ENCODE peak calls at places on chromosomes 3 and 15, in six cellular contexts. C, D, V, Z, R and W are unnamed samples.

GRCh38 chr3:127454968-127455367 is 135.6 kb downstream of the TPRA1 start:
- DNase-seq in D (no peak), Z (no peak), C (no peak), R (no peak), V (peak), W (no peak)

GRCh38 chr3:127652246-127652995 is 20.3 kb upstream of the ABTB1 start:
- DNase-seq in R (no peak), V (peak), D (peak), C (peak), Z (peak), W (no peak)

GRCh38 chr3:71111784-71112440 is 471.6 kb downstream of the FOXP1 start:
- DNase-seq in R (no peak), C (peak), V (no peak), Z (no peak), D (peak), W (no peak)

GRCh38 chr3:18288243-18288642 is 136.9 kb downstream of the SATB1 start:
- DNase-seq in Z (no peak), R (no peak), V (no peak), D (no peak), C (no peak), W (no peak)

GRCh38 chr15:40793216-40793989 is 13.5 kb upstream of the ZFYVE19 start:
- DNase-seq in R (no peak), V (no peak), Z (no peak), C (peak), D (peak), W (peak)

GRCh38 chr3:141335531-141336042 is 32.7 kb upstream of the ZBTB38 start:
- DNase-seq in Z (no peak), R (no peak), C (peak), V (no peak), D (no peak), W (no peak)

GRCh38 chr15:79166311-79166955 is 75.9 kb upstream of the RASGRF1 start:
- DNase-seq in R (no peak), C (no peak), D (no peak), V (no peak), Z (no peak), W (no peak)

GRCh38 chr15:31727612-31728011 is 302.7 kb upstream of the CHRNA7 start:
- DNase-seq in Z (no peak), V (no peak), R (no peak), D (no peak), C (no peak), W (no peak)

GRCh38 chr3:190384241-190384863 is 3.6 kb upstream of the CLDN16 start:
- DNase-seq in V (peak), R (peak), C (peak), D (peak), Z (no peak), W (peak)

GRCh38 chr3:161264771-161265343 is 43.7 kb downstream of the NMD3 start:
- DNase-seq in V (no peak), Z (no peak), R (no peak), C (no peak), D (no peak), W (no peak)

GRCh38 chr15:81386947-81387346 is 12.9 kb upstream of the TMC3 start:
- DNase-seq in Z (no peak), V (no peak), D (no peak), C (peak), R (no peak), W (no peak)

GRCh38 chr3:94011208-94011842 is 17.1 kb downstream of the STX19 start:
- DNase-seq in R (no peak), Z (no peak), D (no peak), V (no peak), C (no peak), W (no peak)

GRCh38 chr3:54856271-54856670 is 71.6 kb downstream of the LRTM1 start:
- DNase-seq in R (no peak), Z (no peak), D (no peak), V (no peak), C (no peak), W (no peak)

GRCh38 chr3:114675104-114675503 is 381.3 kb downstream of the TIGIT start:
- DNase-seq in D (no peak), V (no peak), C (peak), R (no peak), Z (no peak), W (no peak)

GRCh38 chr3:156304406-156304805 is 184.0 kb downstream of the KCNAB1 start:
- DNase-seq in D (peak), Z (no peak), C (peak), R (no peak), V (no peak), W (no peak)

GRCh38 chr15:61103026-61103425 is 126.1 kb downstream of the RORA start:
- DNase-seq in Z (no peak), R (no peak), C (no peak), D (no peak), V (no peak), W (no peak)

GRCh38 chr3:13687409-13687989 is 138.6 kb downstream of the FBLN2 start:
- DNase-seq in D (no peak), R (no peak), Z (no peak), C (no peak), V (no peak), W (no peak)

GRCh38 chr15:70061086-70061370 is 36.7 kb downstream of the TLE3 start:
- DNase-seq in D (no peak), C (no peak), V (no peak), R (no peak), Z (no peak), W (no peak)

GRCh38 chr3:122782804-122783203 is 10.8 kb downstream of the HSPBAP1 start:
- DNase-seq in R (no peak), C (no peak), D (no peak), V (no peak), Z (no peak), W (no peak)

GRCh38 chr3:65712156-65712555 is 326.6 kb downstream of the MAGI1 start:
- DNase-seq in Z (no peak), D (no peak), C (peak), R (no peak), V (no peak), W (no peak)

GRCh38 chr3:177554900-177555759 is 357.8 kb upstream of the TBL1XR1 start:
- DNase-seq in Z (no peak), C (peak), R (no peak), D (no peak), V (no peak), W (peak)

GRCh38 chr3:10263549-10264363 is 15.5 kb downstream of the TATDN2 start:
- DNase-seq in C (peak), V (peak), D (peak), R (no peak), Z (peak), W (no peak)

GRCh38 chr15:87829651-87830050 is 426.9 kb downstream of the NTRK3 start:
- DNase-seq in R (no peak), D (no peak), Z (no peak), V (no peak), C (no peak), W (no peak)

GRCh38 chr15:79432345-79433311 is 492 bp downstream of the MINAR1 start:
- DNase-seq in Z (no peak), V (peak), D (no peak), C (peak), R (no peak), W (no peak)

GRCh38 chr3:116440196-116440595 is 5.1 kb downstream of the LSAMP start:
- DNase-seq in Z (no peak), C (peak), D (no peak), V (no peak), R (no peak), W (no peak)

DNA sequence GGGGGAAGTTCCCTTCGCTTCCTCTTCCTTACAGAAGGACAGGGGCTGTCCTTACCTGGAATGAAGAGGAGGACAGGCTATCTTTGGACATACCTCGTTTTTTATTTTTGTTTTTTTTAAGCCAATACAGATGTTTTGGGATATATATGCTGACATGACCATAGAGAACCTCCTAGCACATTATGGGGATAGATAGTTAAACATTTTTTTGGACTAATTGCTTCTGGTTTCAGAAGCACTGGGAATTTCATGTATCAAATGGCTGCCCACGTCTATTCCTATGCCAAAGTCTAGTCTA is 238.2 kb upstream of the BHLHE40 start:
- DNase-seq in R (no peak), Z (no peak), C (no peak), V (no peak), D (no peak), W (no peak)
- H3K9ac ChIP-seq in R (no peak), Z (peak), C (no peak), V (no peak), D (peak), W (no peak)

GRCh38 chr3:125073506-125073905 is 17.7 kb upstream of the HEG1 start:
- DNase-seq in R (no peak), D (no peak), Z (no peak), C (no peak), V (no peak), W (no peak)
- TF ChIP-seq CTCF in R (no peak), D (no peak), Z (no peak), C (no peak), V (no peak), W (no peak)

GRCh38 chr3:73070675-73071575 is 9.5 kb downstream of the EBLN2 start:
- DNase-seq in Z (no peak), R (no peak), V (no peak), C (peak), D (no peak), W (no peak)
- H3K9ac ChIP-seq in Z (no peak), R (no peak), V (no peak), C (no peak), D (no peak), W (no peak)

DNA sequence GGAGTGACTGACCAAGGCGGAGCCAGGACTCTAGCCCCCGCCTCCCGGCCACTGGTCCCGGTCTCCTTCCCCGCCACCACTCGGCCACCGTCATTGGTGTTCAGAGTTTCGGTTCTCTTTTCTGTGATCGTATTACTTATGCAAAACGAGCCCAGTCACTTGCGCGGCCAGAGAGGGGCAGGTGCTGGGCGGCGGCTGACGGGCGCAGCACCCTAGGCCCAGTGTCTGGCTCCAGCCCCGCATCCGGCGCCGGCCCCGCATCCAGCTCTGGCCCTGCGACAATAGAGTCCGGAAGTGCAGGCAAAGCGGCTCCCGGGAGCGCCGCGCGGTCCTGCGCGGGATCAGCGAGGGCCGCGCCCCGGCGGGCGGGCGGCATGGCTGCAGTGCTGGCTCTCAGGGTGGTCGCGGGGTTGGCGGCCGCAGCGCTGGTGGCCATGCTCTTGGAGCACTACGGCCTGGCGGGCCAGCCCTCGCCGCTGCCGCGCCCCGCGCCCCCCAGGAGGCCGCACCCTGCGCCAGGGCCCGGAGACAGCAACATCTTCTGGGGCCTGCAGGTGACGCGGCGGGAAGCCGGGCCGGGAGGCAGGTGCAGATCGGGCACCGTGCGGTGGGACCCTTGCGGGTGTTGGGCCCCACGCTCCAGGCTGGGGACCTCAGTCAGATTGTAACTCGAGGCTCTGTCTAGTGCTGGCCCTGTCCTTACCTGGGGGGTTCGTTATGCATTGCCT is at the start of gene TMEM62:
- DNase-seq in D (peak), R (peak), Z (peak), C (peak), V (peak), W (peak)
- TF ChIP-seq CTCF in D (no peak), R (no peak), Z (no peak), C (no peak), V (no peak), W (no peak)

GRCh38 chr3:42052132-42052866 is 38.9 kb upstream of the TRAK1 start:
- DNase-seq in Z (no peak), D (peak), C (peak), R (no peak), V (no peak), W (no peak)
- H3K9ac ChIP-seq in Z (no peak), D (peak), C (peak), R (no peak), V (no peak), W (peak)

GRCh38 chr3:97347780-97348179 is 416.8 kb upstream of the ARL6 start:
- DNase-seq in Z (no peak), R (no peak), C (no peak), V (no peak), D (no peak), W (no peak)

GRCh38 chr3:97350976-97351375 is 413.6 kb upstream of the ARL6 start:
- DNase-seq in C (no peak), V (no peak), R (no peak), Z (no peak), D (no peak), W (no peak)

DNA sequence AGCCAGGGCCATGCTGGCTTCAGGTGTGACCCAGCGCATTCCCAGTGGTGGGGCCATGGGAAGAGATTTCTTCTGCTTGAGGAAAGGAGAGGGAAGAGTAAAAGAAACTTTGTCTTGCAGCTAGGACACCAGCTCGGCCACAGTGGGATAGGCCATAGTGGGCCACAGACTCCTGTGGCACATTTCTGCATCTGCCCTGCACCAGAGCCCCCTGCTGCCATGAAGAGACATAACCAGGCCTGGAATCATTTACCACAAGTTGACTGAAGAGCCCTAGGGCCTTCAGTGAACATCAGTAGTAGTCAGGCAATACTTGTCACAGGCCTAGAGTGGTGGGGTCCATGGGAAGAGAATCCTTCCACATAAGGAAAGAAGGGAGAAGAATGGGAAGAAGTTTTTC is 411.4 kb upstream of the ARL6 start:
- DNase-seq in R (no peak), V (no peak), C (no peak), D (no peak), Z (no peak), W (no peak)
- TF ChIP-seq CTCF in R (no peak), V (no peak), C (no peak), D (no peak), Z (no peak), W (no peak)

GRCh38 chr3:31962801-31963205 is 18.3 kb downstream of the OSBPL10 start:
- DNase-seq in D (peak), V (no peak), R (no peak), C (no peak), Z (no peak), W (no peak)

GRCh38 chr3:31958721-31959152 is 22.3 kb downstream of the OSBPL10 start:
- DNase-seq in R (no peak), V (no peak), D (no peak), C (no peak), Z (no peak), W (no peak)

GRCh38 chr3:31959951-31960792 is 20.9 kb downstream of the OSBPL10 start:
- DNase-seq in R (no peak), C (peak), Z (no peak), V (peak), D (no peak), W (peak)

GRCh38 chr3:31957106-31957505 is 24.0 kb downstream of the OSBPL10 start:
- DNase-seq in Z (no peak), V (no peak), C (no peak), R (no peak), D (no peak), W (no peak)

GRCh38 chr3:31960793-31961431 is 20.1 kb downstream of the OSBPL10 start:
- DNase-seq in C (peak), V (no peak), R (no peak), D (no peak), Z (peak), W (no peak)
- H3K9ac ChIP-seq in C (no peak), V (no peak), R (no peak), D (no peak), Z (no peak), W (no peak)